ENCODE peak calls at places on chromosome 5, in seven cellular contexts. H is ovary; A is osteoblast; Y is CD8-positive, alpha-beta memory T cell; U is body of pancreas; V is upper lobe of right lung; D is hepatocyte. O is an unnamed sample.

GRCh38 chr5:60207031-60207430 is 313.5 kb upstream of the PDE4D start:
- DNase-seq in H (no peak), A (no peak), Y (no peak), U (no peak), V (no peak), D (no peak), O (no peak)

GRCh38 chr5:157343842-157344790 is 78.2 kb downstream of the CYFIP2 start:
- DNase-seq in H (no peak), A (no peak), Y (no peak), U (no peak), V (no peak), D (no peak), O (no peak)

GRCh38 chr5:160181965-160182622 is 47.2 kb upstream of the FABP6 start:
- DNase-seq in H (no peak), A (no peak), Y (no peak), U (no peak), V (no peak), D (no peak), O (no peak)

GRCh38 chr5:170429014-170429413 is 39.8 kb upstream of the KCNMB1 start:
- DNase-seq in H (no peak), A (peak; percentile 83), Y (no peak), U (no peak), V (no peak), D (no peak), O (no peak)

GRCh38 chr5:168865973-168866372 is 286.8 kb upstream of the PANK3 start:
- DNase-seq in H (no peak), A (no peak), Y (no peak), U (no peak), V (no peak), D (no peak), O (no peak)

GRCh38 chr5:7902993-7903625 is 34.2 kb downstream of the MTRR start:
- DNase-seq in H (no peak), A (no peak), Y (no peak), U (no peak), V (no peak), D (no peak), O (no peak)

GRCh38 chr5:144247131-144247530 is 76.5 kb downstream of the KCTD16 start:
- DNase-seq in H (no peak), A (peak; percentile 47), Y (no peak), U (no peak), V (no peak), D (no peak), O (no peak)

GRCh38 chr5:144028058-144028457 is 142.4 kb downstream of the YIPF5 start:
- DNase-seq in H (no peak), A (peak; percentile 27), Y (no peak), U (peak; percentile 34), V (no peak), D (peak; percentile 68), O (no peak)

GRCh38 chr5:176413255-176413565 is 3.1 kb downstream of the CLTB start:
- DNase-seq in H (no peak), A (peak; percentile 90), Y (no peak), U (no peak), V (peak; percentile 40), D (no peak), O (no peak)

GRCh38 chr5:126872558-126873349 is 95.8 kb downstream of the LMNB1 start:
- DNase-seq in H (peak; percentile 79), A (peak; percentile 34), Y (no peak), U (no peak), V (no peak), D (no peak), O (no peak)

GRCh38 chr5:81238460-81238859 is 5.3 kb downstream of the CKMT2 start:
- DNase-seq in H (no peak), A (no peak), Y (no peak), U (no peak), V (no peak), D (no peak), O (no peak)

GRCh38 chr5:12322042-12322441 is 417.8 kb upstream of the CTNND2 start:
- DNase-seq in H (no peak), A (no peak), Y (no peak), U (no peak), V (no peak), D (no peak), O (no peak)

GRCh38 chr5:163917741-163918140 is 412.3 kb downstream of the MAT2B start:
- DNase-seq in H (no peak), A (no peak), Y (no peak), U (no peak), V (no peak), D (no peak), O (no peak)

GRCh38 chr5:120368923-120369715 is 95.0 kb upstream of the PRR16 start:
- DNase-seq in H (no peak), A (no peak), Y (no peak), U (peak; percentile 94), V (no peak), D (peak; percentile 58), O (no peak)

GRCh38 chr5:110872963-110873362 is 134.2 kb downstream of the SLC25A46 start:
- DNase-seq in H (no peak), A (no peak), Y (no peak), U (no peak), V (no peak), D (no peak), O (no peak)

GRCh38 chr5:95508550-95508949 is 46.2 kb downstream of the SKIC3 start:
- DNase-seq in H (no peak), A (no peak), Y (no peak), U (no peak), V (no peak), D (no peak), O (no peak)

GRCh38 chr5:134224905-134225779 is 731 bp downstream of the PPP2CA start:
- DNase-seq in H (peak; percentile 83), A (peak; percentile 83), Y (peak; percentile 69), U (peak; percentile 61), V (peak; percentile 81), D (peak; percentile 90), O (no peak)

GRCh38 chr5:179262126-179262920 is 82.9 kb downstream of the ADAMTS2 start:
- DNase-seq in H (no peak), A (peak; percentile 53), Y (no peak), U (no peak), V (peak; percentile 56), D (no peak), O (no peak)

GRCh38 chr5:34486160-34486765 is 169.9 kb upstream of the RAI14 start:
- DNase-seq in H (peak; percentile 88), A (peak; percentile 78), Y (peak; percentile 24), U (peak; percentile 89), V (peak; percentile 87), D (peak; percentile 93), O (peak; percentile 63)

GRCh38 chr5:123803359-123803758 is 291.4 kb downstream of the CSNK1G3 start:
- DNase-seq in H (no peak), A (no peak), Y (no peak), U (no peak), V (no peak), D (no peak), O (no peak)

GRCh38 chr5:32852535-32852934 is 141.4 kb downstream of the NPR3 start:
- DNase-seq in H (no peak), A (peak; percentile 61), Y (no peak), U (peak; percentile 37), V (no peak), D (peak; percentile 59), O (no peak)

GRCh38 chr5:31408814-31409213 is 123.1 kb downstream of the DROSHA start:
- DNase-seq in H (no peak), A (peak; percentile 56), Y (no peak), U (no peak), V (no peak), D (no peak), O (no peak)

GRCh38 chr5:155258139-155258538 is 244.6 kb downstream of the KIF4B start:
- DNase-seq in H (peak; percentile 66), A (no peak), Y (no peak), U (no peak), V (no peak), D (no peak), O (no peak)

GRCh38 chr5:128535225-128535624 is 2.8 kb downstream of the FBN2 start:
- DNase-seq in H (no peak), A (no peak), Y (no peak), U (no peak), V (no peak), D (no peak), O (no peak)

GRCh38 chr5:60779431-60779830 is 64.6 kb downstream of the ELOVL7 start:
- DNase-seq in H (no peak), A (no peak), Y (no peak), U (no peak), V (no peak), D (no peak), O (no peak)

DNA sequence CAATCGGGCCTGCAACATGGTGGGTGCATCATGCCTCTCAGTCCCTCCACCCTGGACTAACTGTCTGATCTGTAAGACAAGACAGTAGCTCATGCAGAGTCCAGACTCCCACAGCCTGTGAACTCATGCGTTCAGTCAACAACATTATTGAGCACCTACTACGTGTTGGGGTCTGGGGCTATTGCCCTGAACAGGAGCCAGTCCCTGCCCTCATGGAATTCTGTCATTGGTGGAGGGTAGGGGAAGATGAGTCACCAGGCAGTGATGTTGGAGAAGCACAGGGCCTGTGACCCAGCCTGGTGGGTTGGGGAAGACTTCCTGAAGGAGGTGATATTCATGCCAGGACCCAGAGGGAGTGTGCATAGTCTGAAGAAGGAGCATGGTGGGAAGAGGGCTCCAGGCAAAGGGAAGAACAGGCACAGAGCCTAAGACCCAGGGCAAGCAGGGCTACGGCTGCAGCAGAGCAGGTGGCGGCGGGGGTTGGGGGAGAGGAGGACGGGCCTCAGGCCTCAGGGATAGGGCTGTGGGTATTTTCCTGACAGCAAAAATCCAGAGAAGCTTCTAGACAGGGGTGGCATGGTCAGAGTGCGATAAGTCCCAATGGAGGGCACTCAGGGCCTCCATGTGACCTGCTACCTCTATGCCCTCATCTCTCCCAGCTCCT is 26.7 kb upstream of the PSD2 start:
- DNase-seq in H (no peak), A (peak; percentile 82), Y (no peak), U (no peak), V (no peak), D (peak; percentile 4), O (no peak)
- H3K4me1 ChIP-seq in H (no peaks in the 10 kb centered on the region), A (peaks cover 3% of the 10 kb centered on the region), Y (peaks cover 5% of the 10 kb centered on the region), U (peaks cover 4% of the 10 kb centered on the region), V (peaks cover 5% of the 10 kb centered on the region), D (peaks cover 3% of the 10 kb centered on the region), O (peaks cover 20% of the 10 kb centered on the region)

DNA sequence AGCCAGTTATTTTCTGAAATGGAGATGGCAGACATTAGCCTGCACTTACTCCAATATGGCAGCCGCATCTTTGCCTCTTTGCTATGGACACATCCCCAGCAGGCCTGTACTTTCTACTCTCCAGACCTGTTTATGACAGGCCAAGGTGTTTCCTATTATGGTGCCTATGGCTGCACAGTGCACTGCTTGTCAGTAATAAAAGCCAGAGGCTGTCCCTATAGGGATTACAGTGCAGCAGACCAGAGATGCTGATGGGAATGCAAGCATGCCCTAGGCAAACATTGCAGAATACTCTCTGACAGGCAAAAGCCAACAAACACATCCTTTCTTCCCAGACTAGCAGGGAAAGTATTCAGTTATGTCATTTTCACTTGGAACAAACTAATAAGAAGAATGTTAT is 442.9 kb downstream of the RAB3C start:
- DNase-seq in H (no peak), A (peak; percentile 58), Y (no peak), U (no peak), V (no peak), D (peak; percentile 32), O (no peak)
- H3K4me1 ChIP-seq in H (no peaks in the 10 kb centered on the region), A (no peaks in the 10 kb centered on the region), Y (peaks cover 13% of the 10 kb centered on the region), U (no peaks in the 10 kb centered on the region), V (no peaks in the 10 kb centered on the region), D (peaks cover 4% of the 10 kb centered on the region), O (no peaks in the 10 kb centered on the region)

GRCh38 chr5:115847290-115847689 is 5.6 kb downstream of the AP3S1 start:
- DNase-seq in H (no peak), A (no peak), Y (no peak), U (no peak), V (no peak), D (no peak), O (no peak)
- H3K4me1 ChIP-seq in H (peaks cover 11% of the 10 kb centered on the region), A (peaks cover 14% of the 10 kb centered on the region), Y (peaks cover 9% of the 10 kb centered on the region), U (peaks cover 67% of the 10 kb centered on the region), V (peaks cover 40% of the 10 kb centered on the region), D (peaks cover 16% of the 10 kb centered on the region), O (no peaks in the 10 kb centered on the region)

GRCh38 chr5:68458416-68458815 is 242.9 kb downstream of the PIK3R1 start:
- DNase-seq in H (no peak), A (no peak), Y (no peak), U (no peak), V (no peak), D (no peak), O (peak; percentile 38)
- H3K4me1 ChIP-seq in H (peaks cover 4% of the 10 kb centered on the region), A (peaks cover 28% of the 10 kb centered on the region), Y (peaks cover 6% of the 10 kb centered on the region), U (peaks cover 48% of the 10 kb centered on the region), V (peaks cover 13% of the 10 kb centered on the region), D (peaks cover 24% of the 10 kb centered on the region), O (peaks cover 9% of the 10 kb centered on the region)

O was measured in CD8-positive, alpha-beta T cell.